ENCODE peak calls at places on chromosomes 1 and 21, in five cellular contexts. One of them, this sample, is unnamed.

GRCh38 chr21:43708745-43709381 is 10.1 kb upstream of the PDXK start:
- DNase-seq in MV-4-11: no peak
- DNase-seq in SIG-M5: no peak
- DNase-seq in effector memory CD8-positive, alpha-beta T cell: no peak
- DNase-seq in NCI-H1105 treated with DMSO at 0.1 percent for 48 hours: no peak
- DNase-seq in this sample: no peak

GRCh38 chr1:58592521-58593134 is 15.6 kb upstream of the TACSTD2 start:
- DNase-seq in MV-4-11: no peak
- DNase-seq in SIG-M5: no peak
- DNase-seq in effector memory CD8-positive, alpha-beta T cell: no peak
- DNase-seq in NCI-H1105 treated with DMSO at 0.1 percent for 48 hours: peak
- DNase-seq in this sample: peak

GRCh38 chr21:43597052-43597451 is 62.2 kb downstream of the HSF2BP start:
- DNase-seq in MV-4-11: no peak
- DNase-seq in SIG-M5: no peak
- DNase-seq in effector memory CD8-positive, alpha-beta T cell: no peak
- DNase-seq in NCI-H1105 treated with DMSO at 0.1 percent for 48 hours: no peak
- DNase-seq in this sample: peak

GRCh38 chr1:203268901-203269653 is 36.2 kb upstream of the BTG2 start:
- DNase-seq in MV-4-11: peak
- DNase-seq in SIG-M5: peak
- DNase-seq in effector memory CD8-positive, alpha-beta T cell: peak
- DNase-seq in NCI-H1105 treated with DMSO at 0.1 percent for 48 hours: peak
- DNase-seq in this sample: peak

GRCh38 chr1:237570530-237570929 is 320.2 kb downstream of the ZP4 start:
- DNase-seq in MV-4-11: no peak
- DNase-seq in SIG-M5: no peak
- DNase-seq in effector memory CD8-positive, alpha-beta T cell: no peak
- DNase-seq in NCI-H1105 treated with DMSO at 0.1 percent for 48 hours: no peak
- DNase-seq in this sample: no peak

GRCh38 chr1:29166291-29166878 is 15.3 kb downstream of the SRSF4 start:
- DNase-seq in MV-4-11: no peak
- DNase-seq in SIG-M5: no peak
- DNase-seq in effector memory CD8-positive, alpha-beta T cell: no peak
- DNase-seq in NCI-H1105 treated with DMSO at 0.1 percent for 48 hours: no peak
- DNase-seq in this sample: no peak

GRCh38 chr1:201317551-201317950 is 34.2 kb downstream of the PKP1 start:
- DNase-seq in MV-4-11: no peak
- DNase-seq in SIG-M5: no peak
- DNase-seq in effector memory CD8-positive, alpha-beta T cell: no peak
- DNase-seq in NCI-H1105 treated with DMSO at 0.1 percent for 48 hours: no peak
- DNase-seq in this sample: no peak

GRCh38 chr1:155969377-155969791 is 9.0 kb downstream of the ARHGEF2 start:
- DNase-seq in MV-4-11: no peak
- DNase-seq in SIG-M5: no peak
- DNase-seq in effector memory CD8-positive, alpha-beta T cell: no peak
- DNase-seq in NCI-H1105 treated with DMSO at 0.1 percent for 48 hours: no peak
- DNase-seq in this sample: no peak

GRCh38 chr1:180778782-180779398 is 133.8 kb upstream of the KIAA1614 start:
- DNase-seq in MV-4-11: no peak
- DNase-seq in SIG-M5: no peak
- DNase-seq in effector memory CD8-positive, alpha-beta T cell: no peak
- DNase-seq in NCI-H1105 treated with DMSO at 0.1 percent for 48 hours: peak
- DNase-seq in this sample: no peak

GRCh38 chr1:205451759-205452164 is 4.1 kb downstream of the BLACAT1 start:
- DNase-seq in MV-4-11: no peak
- DNase-seq in SIG-M5: no peak
- DNase-seq in effector memory CD8-positive, alpha-beta T cell: no peak
- DNase-seq in NCI-H1105 treated with DMSO at 0.1 percent for 48 hours: no peak
- DNase-seq in this sample: no peak